ENCODE peak calls at places on chromosomes 2 and 18, in nine cellular contexts. I, C, T, V, F, L, U, X and G are unnamed samples. For H3K4me1, the result is how much of the 10 kb centered on the place peaks cover.

GRCh38 chr2:214410918-214411554 is at the start of gene VWC2L:
- DNase-seq in I (peak), C (peak), T (peak), V (no peak), F (peak), L (peak), U (peak), X (peak), G (peak)

GRCh38 chr18:76521367-76521766 is 26.3 kb upstream of the ZNF516 start:
- DNase-seq in I (no peak), C (no peak), T (no peak), V (no peak), F (no peak), L (no peak), U (no peak), X (no peak), G (no peak)

GRCh38 chr18:40159141-40160017 is 1795.7 kb upstream of the PIK3C3 start:
- DNase-seq in I (no peak), C (no peak), T (no peak), V (no peak), F (peak), L (no peak), U (no peak), X (peak), G (no peak)

GRCh38 chr2:225025917-225026571 is 16.2 kb downstream of the DOCK10 start:
- DNase-seq in I (no peak), C (no peak), T (no peak), V (no peak), F (peak), L (no peak), U (peak), X (peak), G (peak)

GRCh38 chr2:15260196-15260595 is 300.9 kb downstream of the NBAS start:
- DNase-seq in I (no peak), C (no peak), T (no peak), V (no peak), F (no peak), L (no peak), U (no peak), X (no peak), G (no peak)

GRCh38 chr2:9740382-9741040 is 102.8 kb upstream of the TAF1B start:
- DNase-seq in I (no peak), C (no peak), T (no peak), V (no peak), F (no peak), L (no peak), U (no peak), X (no peak), G (no peak)

GRCh38 chr18:63098014-63098981 is 221.3 kb downstream of the BCL2 start:
- DNase-seq in I (no peak), C (no peak), T (peak), V (no peak), F (no peak), L (no peak), U (no peak), X (no peak), G (no peak)

GRCh38 chr2:16311521-16312440 is 353.9 kb downstream of the CYRIA start:
- DNase-seq in I (no peak), C (no peak), T (no peak), V (no peak), F (no peak), L (no peak), U (no peak), X (no peak), G (no peak)

GRCh38 chr2:126558029-126558428 is 97.9 kb upstream of the GYPC start:
- DNase-seq in I (no peak), C (no peak), T (no peak), V (no peak), F (no peak), L (no peak), U (no peak), X (no peak), G (no peak)

GRCh38 chr2:12978058-12978835 is 261.5 kb downstream of the TRIB2 start:
- DNase-seq in I (no peak), C (no peak), T (no peak), V (no peak), F (no peak), L (no peak), U (no peak), X (no peak), G (no peak)

GRCh38 chr2:206701952-206702630 is 16.1 kb downstream of the DYTN start:
- DNase-seq in I (no peak), C (no peak), T (no peak), V (no peak), F (no peak), L (no peak), U (no peak), X (no peak), G (no peak)

GRCh38 chr18:9796933-9797549 is 88.7 kb upstream of the TXNDC2 start:
- DNase-seq in I (no peak), C (no peak), T (no peak), V (no peak), F (no peak), L (no peak), U (no peak), X (no peak), G (peak)

GRCh38 chr2:210686401-210686800 is 130.0 kb downstream of the CPS1 start:
- DNase-seq in I (no peak), C (no peak), T (no peak), V (no peak), F (no peak), L (no peak), U (no peak), X (no peak), G (no peak)

GRCh38 chr2:43163365-43163715 is 63.1 kb downstream of the ZFP36L2 start:
- DNase-seq in I (no peak), C (no peak), T (no peak), V (no peak), F (no peak), L (no peak), U (no peak), X (no peak), G (no peak)

GRCh38 chr18:62678847-62679535 is 36.4 kb upstream of the PHLPP1 start:
- DNase-seq in I (no peak), C (no peak), T (no peak), V (no peak), F (no peak), L (no peak), U (no peak), X (no peak), G (no peak)

GRCh38 chr18:55477537-55478300 is 110.3 kb downstream of the TCF4 start:
- DNase-seq in I (no peak), C (no peak), T (no peak), V (no peak), F (peak), L (no peak), U (no peak), X (peak), G (peak)

GRCh38 chr18:77157312-77157711 is 24.7 kb upstream of the MBP start:
- DNase-seq in I (no peak), C (no peak), T (no peak), V (no peak), F (no peak), L (no peak), U (no peak), X (no peak), G (no peak)

GRCh38 chr2:55148269-55148668 is 83.8 kb downstream of the CLHC1 start:
- DNase-seq in I (no peak), C (no peak), T (no peak), V (no peak), F (peak), L (no peak), U (no peak), X (peak), G (no peak)

GRCh38 chr2:189151897-189152296 is 27.7 kb downstream of the COL5A2 start:
- DNase-seq in I (no peak), C (no peak), T (no peak), V (no peak), F (no peak), L (no peak), U (no peak), X (no peak), G (no peak)

GRCh38 chr2:189155795-189156194 is 23.8 kb downstream of the COL5A2 start:
- DNase-seq in I (no peak), C (no peak), T (no peak), V (no peak), F (no peak), L (no peak), U (no peak), X (no peak), G (no peak)

GRCh38 chr2:189152476-189152875 is 27.1 kb downstream of the COL5A2 start:
- DNase-seq in I (no peak), C (peak), T (no peak), V (no peak), F (no peak), L (peak), U (no peak), X (no peak), G (no peak)

GRCh38 chr2:189149981-189150380 is 29.6 kb downstream of the COL5A2 start:
- DNase-seq in I (no peak), C (no peak), T (no peak), V (no peak), F (peak), L (no peak), U (no peak), X (peak), G (no peak)

DNA sequence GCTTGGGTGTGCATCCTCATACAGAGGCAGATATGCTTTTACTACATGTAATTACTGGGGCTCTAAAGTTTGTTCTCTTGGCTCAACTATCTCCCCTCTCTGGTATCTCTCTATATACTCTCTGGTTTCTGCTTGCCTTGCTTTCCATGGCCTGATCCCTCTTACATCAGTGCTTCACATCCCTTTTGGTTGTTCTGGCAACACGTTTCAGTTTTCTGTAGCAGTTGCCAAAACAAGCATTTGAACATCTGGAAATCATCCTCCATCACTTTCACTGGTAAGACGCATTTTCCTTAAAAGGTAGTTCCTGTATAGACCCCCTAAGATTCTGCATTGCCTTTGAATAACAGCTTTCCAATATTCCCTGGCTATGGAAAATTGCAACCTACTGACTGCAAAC is 26.0 kb downstream of the COL5A2 start:
- DNase-seq in I (no peak), C (no peak), T (no peak), V (no peak), F (peak), L (peak), U (no peak), X (no peak), G (no peak)
- H3K27ac ChIP-seq in I (no peak), C (peak), T (no peak), V (no peak), F (peak), L (no peak), U (no peak), X (no peak), G (no peak)

GRCh38 chr2:41496908-41497307 is 550.9 kb upstream of the PKDCC start:
- DNase-seq in I (no peak), C (no peak), T (no peak), V (no peak), F (no peak), L (no peak), U (no peak), X (no peak), G (no peak)
- TF ChIP-seq CTCF in I (no peak), C (no peak), T (no peak), V (no peak), F (no peak), L (no peak), U (no peak), X (peak), G (no peak)

GRCh38 chr18:10850216-10850615 is 299.2 kb downstream of the PIEZO2 start:
- DNase-seq in I (no peak), C (no peak), T (no peak), V (no peak), F (no peak), L (no peak), U (no peak), X (no peak), G (no peak)
- H3K4me1 ChIP-seq in I (under half), C (under half), T (under half), V (under half), F (under half), L (under half), U (under half), X (under half), G (under half)

GRCh38 chr2:88599527-88599926 is 27.7 kb downstream of the EIF2AK3 start:
- DNase-seq in I (no peak), C (no peak), T (no peak), V (no peak), F (no peak), L (no peak), U (no peak), X (no peak), G (no peak)
- H3K27ac ChIP-seq in I (peak), C (peak), T (peak), V (no peak), F (no peak), L (peak), U (no peak), X (peak), G (peak)

DNA sequence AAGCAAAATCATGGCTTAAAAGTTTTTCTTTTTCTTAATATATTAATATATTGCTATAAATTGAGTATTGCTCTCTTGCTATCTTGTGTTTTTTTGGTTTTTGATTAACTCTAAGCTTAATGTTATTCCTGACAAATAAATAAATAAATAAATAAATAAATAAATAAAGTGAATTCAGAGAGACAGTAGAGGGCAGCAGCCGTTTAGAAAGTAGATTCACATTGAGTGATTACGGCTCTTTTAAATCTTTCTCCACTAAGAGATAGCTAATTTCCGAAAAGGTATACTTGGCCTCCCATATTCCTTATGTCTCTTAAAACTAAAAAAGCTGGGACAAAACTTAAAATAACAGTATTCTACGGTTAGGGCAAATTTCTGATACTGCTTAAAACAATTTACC is 34.3 kb downstream of the MSH2 start:
- DNase-seq in I (no peak), C (no peak), T (no peak), V (no peak), F (peak), L (peak), U (no peak), X (no peak), G (no peak)
- TF ChIP-seq CTCF in I (no peak), C (peak), T (peak), V (peak), F (peak), L (peak), U (peak), X (peak), G (peak)

GRCh38 chr2:190318931-190319556 is 582 bp downstream of the HIBCH start:
- DNase-seq in I (no peak), C (no peak), T (peak), V (no peak), F (peak), L (no peak), U (no peak), X (peak), G (peak)
- H3K4me1 ChIP-seq in I (under half), C (under half), T (under half), V (under half), F (under half), L (under half), U (under half), X (under half), G (under half)

GRCh38 chr18:2588666-2589344 is 17.4 kb downstream of the NDC80 start:
- DNase-seq in I (no peak), C (no peak), T (no peak), V (no peak), F (no peak), L (no peak), U (no peak), X (no peak), G (no peak)
- H3K27ac ChIP-seq in I (peak), C (peak), T (peak), V (no peak), F (no peak), L (no peak), U (no peak), X (peak), G (no peak)